ENCODE peak calls at places on chromosome 2, in four cellular contexts. G is SK-N-SH; B is left ventricle myocardium superior; R is activated CD4-positive, CD25-positive, alpha-beta regulatory T cell. J is an unnamed sample.

GRCh38 chr2:183614797-183615429 is 490.7 kb downstream of the NUP35 start:
- DNase-seq in G (peak; percentile 9), R (no peak), B (peak; percentile 51), J (no peak)

GRCh38 chr2:107001964-107002696 is 116.2 kb upstream of the ST6GAL2 start:
- DNase-seq in R (no peak), B (no peak), G (no peak), J (no peak)

GRCh38 chr2:226213717-226214116 is 585.9 kb downstream of the IRS1 start:
- DNase-seq in R (no peak), B (no peak), G (no peak), J (no peak)

GRCh38 chr2:222878877-222879601 is 18.2 kb downstream of the ACSL3 start:
- DNase-seq in R (no peak), B (no peak), G (no peak), J (no peak)

GRCh38 chr2:127577973-127578372 is 42.5 kb downstream of the MYO7B start:
- DNase-seq in G (no peak), R (no peak), B (peak; percentile 15), J (no peak)

GRCh38 chr2:82320296-82320695 is 2015.7 kb upstream of the LRRTM1 start:
- DNase-seq in G (no peak), B (no peak), R (no peak), J (no peak)

GRCh38 chr2:191811807-191812602 is 34.9 kb downstream of the CAVIN2 start:
- DNase-seq in R (no peak), G (peak; percentile 54), B (peak; percentile 57), J (peak; percentile 53)

GRCh38 chr2:16653799-16654198 is 11.8 kb downstream of the CYRIA start:
- DNase-seq in R (no peak), G (no peak), B (no peak), J (no peak)

GRCh38 chr2:24825883-24826800 is 32.9 kb downstream of the CENPO start:
- DNase-seq in G (peak; percentile 23), R (no peak), B (no peak), J (no peak)

GRCh38 chr2:18435425-18436037 is 124.9 kb downstream of the RDH14 start:
- DNase-seq in G (peak; percentile 21), B (no peak), R (no peak), J (no peak)

GRCh38 chr2:102488063-102488462 is 15.0 kb downstream of the SLC9A4 start:
- DNase-seq in R (no peak), G (no peak), B (no peak), J (no peak)

GRCh38 chr2:131034122-131035051 is 58.9 kb downstream of the FAM168B start:
- DNase-seq in B (peak; percentile 38), G (peak; percentile 89), R (no peak), J (no peak)

GRCh38 chr2:241191101-241191500 is 2.6 kb downstream of the ANO7 start:
- DNase-seq in G (no peak), B (no peak), R (no peak), J (no peak)

GRCh38 chr2:26483501-26483900 is 5.6 kb upstream of the OTOF start:
- DNase-seq in R (no peak), G (no peak), B (no peak), J (no peak)

GRCh38 chr2:64640153-64641044 is 13.3 kb downstream of the SERTAD2 start:
- DNase-seq in G (no peak), B (no peak), R (no peak), J (no peak)

GRCh38 chr2:180664507-180664906 is 315.9 kb upstream of the UBE2E3 start:
- DNase-seq in R (no peak), G (no peak), B (no peak), J (no peak)

GRCh38 chr2:101116841-101117552 is 34.2 kb downstream of the TBC1D8 start:
- DNase-seq in B (no peak), G (no peak), R (no peak), J (no peak)

GRCh38 chr2:150610670-150611279 is 123.3 kb upstream of the RND3 start:
- DNase-seq in R (no peak), B (no peak), G (peak; percentile 14), J (no peak)

GRCh38 chr2:171811229-171811628 is 82.8 kb downstream of the SLC25A12 start:
- DNase-seq in G (peak; percentile 34), R (no peak), B (no peak), J (no peak)

GRCh38 chr2:236743623-236744280 is 174.1 kb downstream of the ACKR3 start:
- DNase-seq in G (no peak), R (no peak), B (no peak), J (no peak)

GRCh38 chr2:23925702-23926288 is 1.1 kb downstream of the ATAD2B start:
- DNase-seq in B (peak; percentile 48), R (peak; percentile 17), G (no peak), J (no peak)

GRCh38 chr2:38751847-38752410 is 768 bp upstream of the SRSF7 start:
- DNase-seq in R (no peak), B (no peak), G (no peak), J (no peak)

GRCh38 chr2:26504002-26504401 is 26.1 kb upstream of the OTOF start:
- DNase-seq in B (no peak), R (no peak), G (no peak), J (no peak)

GRCh38 chr2:234996467-234997270 is 44.9 kb downstream of the SH3BP4 start:
- DNase-seq in G (no peak), R (no peak), B (no peak), J (no peak)

GRCh38 chr2:218224206-218224605 is 7.2 kb downstream of the ARPC2 start:
- DNase-seq in B (no peak), G (no peak), R (no peak), J (no peak)

GRCh38 chr2:205462681-205463345 is 219.5 kb upstream of the NRP2 start:
- DNase-seq in R (no peak), G (no peak), B (no peak), J (no peak)

GRCh38 chr2:179274749-179275148 is 10.1 kb upstream of the SESTD1 start:
- DNase-seq in R (no peak), B (no peak), G (no peak), J (no peak)

GRCh38 chr2:72150157-72150960 is 2.7 kb upstream of the CYP26B1 start:
- DNase-seq in R (peak; percentile 47), G (peak; percentile 87), B (peak; percentile 68), J (peak; percentile 74)

GRCh38 chr2:180694445-180695421 is 285.7 kb upstream of the UBE2E3 start:
- DNase-seq in G (no peak), R (no peak), B (no peak), J (no peak)

GRCh38 chr2:141923657-141924056 is 207.2 kb downstream of the LRP1B start:
- DNase-seq in B (no peak), G (no peak), R (no peak), J (no peak)

GRCh38 chr2:159605441-159606178 is 10.7 kb downstream of the BAZ2B start:
- DNase-seq in G (no peak), B (no peak), R (no peak), J (no peak)

GRCh38 chr2:38394903-38395341 is 17.8 kb upstream of the ATL2 start:
- DNase-seq in G (no peak), R (no peak), B (no peak), J (no peak)

GRCh38 chr2:88180594-88181240 is 10.6 kb downstream of the THNSL2 start:
- DNase-seq in G (no peak), B (no peak), R (no peak), J (no peak)

GRCh38 chr2:10434885-10435419 is 13.2 kb downstream of the ODC1 start:
- DNase-seq in G (peak; percentile 99), R (peak; percentile 64), B (peak; percentile 85), J (peak; percentile 66)

GRCh38 chr2:9291866-9292265 is 85.3 kb downstream of the ASAP2 start:
- DNase-seq in R (no peak), B (no peak), G (no peak), J (no peak)

GRCh38 chr2:8312861-8313768 is 368.7 kb upstream of the ID2 start:
- DNase-seq in G (no peak), R (no peak), B (no peak), J (no peak)